ENCODE peak calls at places on chromosomes 3 and 15, in five cellular contexts. C is psoas muscle, L is memory B cell, P is mammary epithelial cell, Z is IMR-90. Y is an unnamed sample.

GRCh38 chr15:89747708-89748682 is 3.1 kb downstream of the MESP1 start:
- DNase-seq in Z (no peak), P (no peak), L (no peak), C (no peak), Y (no peak)

GRCh38 chr15:64354683-64355558 is 1.1 kb downstream of the CSNK1G1 start:
- DNase-seq in L (no peak), Z (no peak), C (no peak), P (peak), Y (peak)

GRCh38 chr3:13132281-13132680 is 59.1 kb upstream of the IQSEC1 start:
- DNase-seq in Z (no peak), L (no peak), C (no peak), P (no peak), Y (no peak)

GRCh38 chr3:71389911-71390573 is 193.5 kb downstream of the FOXP1 start:
- DNase-seq in P (peak), L (no peak), C (peak), Z (peak), Y (peak)

GRCh38 chr15:94070341-94071275 is 160.8 kb upstream of the MCTP2 start:
- DNase-seq in P (no peak), C (no peak), Z (no peak), L (no peak), Y (peak)

GRCh38 chr15:68631621-68632051 is 52.8 kb downstream of the CORO2B start:
- DNase-seq in P (no peak), L (peak), C (no peak), Z (no peak), Y (peak)

GRCh38 chr3:127056281-127056680 is 73.4 kb downstream of the PLXNA1 start:
- DNase-seq in Z (no peak), P (no peak), L (no peak), C (peak), Y (no peak)

GRCh38 chr3:38558864-38559263 is 62.7 kb downstream of the EXOG start:
- DNase-seq in Z (no peak), C (no peak), L (no peak), P (no peak), Y (no peak)

GRCh38 chr3:15171096-15171495 is 35.0 kb upstream of the CAPN7 start:
- DNase-seq in Z (no peak), P (peak), L (no peak), C (no peak), Y (no peak)